ENCODE peak calls at places on chromosomes 11 and 22, in nine cellular contexts. M, E, P, S, Y, H, U, W and V are unnamed samples.

GRCh38 chr11:2447253-2447950 is 2.6 kb downstream of the KCNQ1 start:
- DNase-seq in U (no peak), M (no peak), Y (no peak), S (no peak), H (no peak), W (no peak), P (no peak), E (peak), V (no peak)

GRCh38 chr11:124194696-124195418 is 11.7 kb downstream of the OR10D3 start:
- DNase-seq in U (no peak), W (peak), Y (peak), P (peak), M (no peak), H (peak), E (no peak), S (peak), V (no peak)

GRCh38 chr11:112392860-112393259 is 132.2 kb upstream of the PLET1 start:
- DNase-seq in S (no peak), E (no peak), Y (no peak), P (no peak), W (no peak), H (no peak), M (no peak), U (no peak), V (no peak)

GRCh38 chr22:49099496-49100124 is 728.1 kb downstream of the BRD1 start:
- DNase-seq in Y (no peak), S (no peak), H (peak), M (no peak), P (no peak), W (peak), E (no peak), U (no peak), V (no peak)

GRCh38 chr11:101914349-101914736 is 467 bp upstream of the CEP126 start:
- DNase-seq in P (no peak), H (peak), W (no peak), E (no peak), Y (no peak), M (no peak), S (peak), U (no peak), V (no peak)

GRCh38 chr11:120632579-120632978 is 121.0 kb downstream of the GRIK4 start:
- DNase-seq in H (no peak), M (no peak), S (no peak), Y (no peak), W (peak), U (no peak), P (no peak), E (no peak), V (no peak)

GRCh38 chr11:12091957-12092558 is 18.3 kb upstream of the MICAL2 start:
- DNase-seq in S (no peak), U (no peak), E (no peak), P (no peak), H (peak), W (no peak), M (no peak), Y (peak), V (no peak)

GRCh38 chr22:49779853-49780271 is 47.8 kb downstream of the BRD1 start:
- DNase-seq in P (no peak), W (no peak), H (no peak), Y (no peak), S (no peak), U (no peak), M (no peak), E (no peak), V (no peak)

GRCh38 chr22:23094260-23094659 is 23.9 kb downstream of the GNAZ start:
- DNase-seq in M (no peak), U (no peak), Y (no peak), W (no peak), E (no peak), H (no peak), S (no peak), P (no peak), V (no peak)

GRCh38 chr11:28738549-28738948 is 630.4 kb downstream of the METTL15 start:
- DNase-seq in S (no peak), H (no peak), Y (no peak), M (no peak), W (no peak), P (no peak), U (no peak), E (no peak), V (no peak)

GRCh38 chr11:65417221-65417701 is 5.3 kb upstream of the NEAT1 start:
- DNase-seq in M (no peak), H (no peak), P (peak), E (peak), S (peak), W (no peak), Y (no peak), U (no peak), V (peak)

GRCh38 chr22:45972091-45972867 is 4.7 kb downstream of the WNT7B start:
- DNase-seq in W (no peak), S (no peak), M (no peak), P (no peak), Y (no peak), U (no peak), E (no peak), H (no peak), V (no peak)

GRCh38 chr11:9273430-9274336 is 8.5 kb upstream of the DENND5A start:
- DNase-seq in E (no peak), S (no peak), P (no peak), M (no peak), W (no peak), H (no peak), U (no peak), Y (no peak), V (no peak)

GRCh38 chr11:90134420-90135003 is at the start of gene NAALAD2:
- DNase-seq in H (peak), M (no peak), Y (peak), W (peak), S (peak), U (peak), P (peak), E (peak), V (no peak)

GRCh38 chr11:114820621-114821020 is 142.3 kb downstream of the NXPE2 start:
- DNase-seq in H (no peak), E (no peak), Y (no peak), W (no peak), M (no peak), P (no peak), U (no peak), S (no peak), V (no peak)

GRCh38 chr11:11620251-11620965 is 1.4 kb downstream of the GALNT18 start:
- DNase-seq in M (no peak), E (peak), S (no peak), W (peak), Y (peak), U (no peak), H (peak), P (peak), V (no peak)

DNA sequence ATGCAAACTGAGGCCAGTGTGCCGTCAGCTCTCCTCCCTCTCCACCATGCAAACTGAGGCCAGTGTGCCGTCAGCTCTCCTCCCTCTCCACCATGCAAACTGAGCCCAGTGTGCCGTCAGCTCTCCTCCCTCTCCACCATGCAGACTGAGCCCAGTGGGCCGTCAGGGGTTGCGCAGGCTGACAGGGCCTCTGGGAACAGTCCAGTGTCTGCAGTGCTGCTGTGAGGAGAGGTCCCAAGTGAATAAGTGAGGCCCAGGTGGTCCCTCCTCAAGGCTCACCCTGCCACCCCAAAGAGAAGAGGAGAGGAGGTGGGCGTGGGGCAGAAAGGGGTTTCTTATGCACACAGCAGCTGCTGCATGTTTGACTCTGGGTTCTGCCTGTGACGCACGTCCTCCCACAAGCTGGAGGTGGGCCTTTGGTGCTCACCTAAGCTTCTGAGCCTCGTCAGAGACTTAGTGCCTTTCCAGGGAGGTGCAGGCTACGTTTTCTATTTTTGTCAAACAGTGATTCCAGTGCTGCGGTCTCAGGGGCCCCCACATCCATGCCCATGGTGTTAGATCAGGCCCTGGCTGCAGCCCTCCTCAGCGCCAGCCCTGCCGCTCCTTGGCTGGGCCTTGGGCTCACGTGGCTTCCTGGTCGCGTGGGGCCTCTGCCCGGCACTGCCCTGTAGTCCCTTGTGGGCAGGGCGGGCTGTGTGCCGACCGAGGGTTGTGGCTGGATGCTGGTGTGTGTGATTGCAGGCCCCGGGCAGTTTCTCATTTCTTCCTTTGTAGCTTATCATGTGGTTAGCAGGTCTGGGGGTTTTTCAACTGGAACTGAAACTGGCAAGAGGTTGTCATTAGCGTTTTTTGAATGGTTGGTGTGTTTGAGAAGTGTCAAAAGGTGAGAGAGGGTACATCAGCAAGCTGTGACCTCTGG is 7.1 kb downstream of the TPCN2 start:
- DNase-seq in P (no peak), Y (no peak), W (no peak), S (peak), H (no peak), U (peak), M (no peak), E (peak), V (peak)
- H3K4me3 ChIP-seq in P (no peak), Y (no peak), W (no peak), S (no peak), H (no peak), U (no peak), M (no peak), E (no peak), V (no peak)

GRCh38 chr11:47348859-47349258 is 3.6 kb downstream of the MYBPC3 start:
- DNase-seq in E (no peak), H (no peak), Y (no peak), U (no peak), W (peak), S (no peak), M (no peak), P (no peak), V (no peak)
- TF ChIP-seq CTCF in E (no peak), H (peak), Y (no peak), U (no peak), W (peak), S (no peak), M (peak), P (no peak), V (no peak)

GRCh38 chr22:44722611-44723010 is 20.6 kb downstream of the PRR5 start:
- DNase-seq in P (no peak), H (no peak), M (no peak), U (no peak), W (no peak), S (no peak), Y (no peak), E (no peak), V (no peak)

GRCh38 chr22:44719586-44720368 is 17.8 kb downstream of the PRR5 start:
- DNase-seq in E (no peak), H (peak), Y (no peak), W (no peak), U (no peak), P (peak), S (no peak), M (no peak), V (no peak)

GRCh38 chr22:44718418-44718817 is 16.4 kb downstream of the PRR5 start:
- DNase-seq in S (no peak), H (no peak), E (no peak), Y (no peak), M (no peak), W (no peak), P (no peak), U (no peak), V (no peak)

GRCh38 chr22:44723801-44724200 is 21.8 kb downstream of the PRR5 start:
- DNase-seq in M (no peak), P (no peak), H (no peak), W (peak), U (no peak), E (no peak), Y (no peak), S (no peak), V (no peak)

DNA sequence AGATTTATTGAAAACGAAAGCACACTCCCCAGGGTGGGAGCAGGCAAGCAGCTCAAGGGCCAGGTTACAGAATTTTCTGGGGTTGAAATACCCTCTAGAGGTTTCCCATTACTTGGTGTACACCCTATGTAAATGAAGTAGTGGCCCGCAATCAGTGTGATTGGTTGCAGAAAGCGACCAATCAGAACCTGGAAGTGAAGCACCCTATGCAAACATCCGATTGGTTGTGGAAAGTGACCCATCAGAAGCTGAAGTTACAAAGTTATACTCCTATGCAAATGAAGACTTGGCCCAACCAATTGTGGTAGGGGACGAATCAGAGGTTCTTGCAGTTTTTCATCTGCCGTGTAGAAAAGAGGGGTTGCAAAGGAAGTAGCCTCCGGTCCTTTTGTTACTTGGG is 19.2 kb downstream of the PRR5 start:
- DNase-seq in Y (no peak), H (no peak), U (no peak), E (no peak), S (no peak), W (no peak), M (no peak), P (no peak), V (no peak)
- H3K4me3 ChIP-seq in Y (no peak), H (no peak), U (no peak), E (no peak), S (no peak), W (no peak), M (no peak), P (no peak), V (no peak)

GRCh38 chr22:16936625-16937024 is 71.4 kb downstream of the GAB4 start:
- DNase-seq in S (no peak), Y (no peak), E (no peak), W (no peak), U (no peak), P (no peak), H (no peak), M (no peak), V (no peak)
- TF ChIP-seq CTCF in S (no peak), Y (no peak), E (no peak), W (no peak), U (peak), P (no peak), H (no peak), M (no peak), V (no peak)

GRCh38 chr11:46048198-46048597 is 73.1 kb downstream of the PHF21A start:
- DNase-seq in P (no peak), E (no peak), S (no peak), H (no peak), U (no peak), M (no peak), W (no peak), Y (no peak), V (no peak)
- H3K4me3 ChIP-seq in P (no peak), E (no peak), S (no peak), H (no peak), U (no peak), M (no peak), W (no peak), Y (no peak), V (no peak)

DNA sequence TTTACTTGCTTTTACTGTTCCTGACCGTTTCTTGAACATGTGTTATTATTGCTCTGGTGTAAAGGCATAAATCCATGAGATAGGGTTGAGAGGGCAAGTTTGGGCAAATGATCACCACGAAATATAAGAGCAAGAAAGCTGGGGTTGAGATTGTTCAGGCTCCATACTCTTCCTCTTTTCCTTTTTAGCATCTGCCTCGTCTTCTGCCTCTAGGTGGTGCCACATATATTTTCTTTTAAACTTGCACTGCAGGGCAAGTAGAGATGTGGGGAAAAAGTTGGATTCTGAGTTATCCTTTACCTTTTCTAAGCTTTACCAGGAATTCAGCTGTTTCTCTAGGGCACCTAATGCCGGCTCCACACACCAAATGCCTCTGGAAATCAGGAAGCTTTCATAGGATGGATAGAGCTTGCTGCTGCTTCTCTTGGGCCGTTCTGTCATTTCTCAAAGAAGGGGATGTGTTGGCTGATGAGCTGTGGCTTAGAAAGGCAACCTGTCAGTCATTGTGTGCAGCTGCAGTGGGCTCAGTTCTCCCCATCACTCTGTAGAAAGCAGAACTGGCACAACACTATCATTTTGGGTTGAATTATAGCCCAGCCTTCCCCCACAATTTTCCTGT is 98.2 kb downstream of the LDLRAD3 start:
- DNase-seq in E (no peak), S (no peak), U (no peak), M (no peak), W (peak), Y (no peak), H (no peak), P (no peak), V (no peak)
- TF ChIP-seq CTCF in E (peak), S (peak), U (peak), M (peak), W (peak), Y (no peak), H (peak), P (peak), V (no peak)

GRCh38 chr11:82899191-82899820 is 924 bp downstream of the PRCP start:
- DNase-seq in Y (no peak), W (no peak), U (no peak), S (no peak), M (no peak), E (no peak), P (no peak), H (no peak), V (peak)
- H3K4me3 ChIP-seq in Y (peak), W (peak), U (peak), S (peak), M (peak), E (peak), P (no peak), H (peak), V (peak)